ENCODE peak calls at places on chromosomes 12 and 14, in six cellular contexts. W is ELR; E is head of caudate nucleus; M is IMR-90; N is NCI-H748 treated with DMSO at 0.1 percent for 48 hours; O is CD4-positive, alpha-beta memory T cell. Y is an unnamed sample.

GRCh38 chr12:2752676-2753371 is 41.9 kb upstream of the FKBP4 start:
- DNase-seq in W (peak), E (peak), M (peak), N (no peak), O (peak), Y (peak)

GRCh38 chr12:6333566-6333965 is 8.3 kb downstream of the TNFRSF1A start:
- DNase-seq in W (peak), E (no peak), M (peak), N (no peak), O (no peak), Y (no peak)

GRCh38 chr14:31578792-31579191 is 17.6 kb downstream of the NUBPL start:
- DNase-seq in W (no peak), E (no peak), M (no peak), N (no peak), O (no peak), Y (no peak)

GRCh38 chr12:132649226-132649945 is 30.8 kb downstream of the P2RX2 start:
- DNase-seq in W (no peak), E (no peak), M (no peak), N (no peak), O (no peak), Y (no peak)

GRCh38 chr14:87899228-87899627 is 93.8 kb downstream of the GALC start:
- DNase-seq in W (no peak), E (no peak), M (no peak), N (no peak), O (no peak), Y (no peak)

GRCh38 chr14:68568907-68569545 is 223.8 kb downstream of the ZFP36L1 start:
- DNase-seq in W (no peak), E (no peak), M (no peak), N (no peak), O (no peak), Y (no peak)

GRCh38 chr14:73239463-73240241 is 2.3 kb downstream of the PAPLN start:
- DNase-seq in W (peak), E (peak), M (peak), N (no peak), O (no peak), Y (no peak)

GRCh38 chr14:93716410-93717221 is 71.7 kb downstream of the PRIMA1 start:
- DNase-seq in W (no peak), E (no peak), M (no peak), N (no peak), O (no peak), Y (no peak)

GRCh38 chr12:15540469-15540872 is 218.2 kb downstream of the PTPRO start:
- DNase-seq in W (peak), E (no peak), M (peak), N (no peak), O (no peak), Y (no peak)

GRCh38 chr12:40103043-40103442 is 2.8 kb downstream of the SLC2A13 start:
- DNase-seq in W (no peak), E (no peak), M (no peak), N (no peak), O (no peak), Y (no peak)

GRCh38 chr12:123761841-123762714 is at the start of gene DNAH10:
- DNase-seq in W (no peak), E (peak), M (no peak), N (peak), O (peak), Y (peak)

GRCh38 chr12:130026608-130027176 is 122.9 kb upstream of the TMEM132D start:
- DNase-seq in W (peak), E (peak), M (no peak), N (peak), O (no peak), Y (peak)

GRCh38 chr14:95162641-95163040 is 5.3 kb upstream of the DICER1 start:
- DNase-seq in W (no peak), E (no peak), M (no peak), N (no peak), O (no peak), Y (no peak)